ENCODE peak calls at places on chromosome 12, in ten cellular contexts. A is heart right ventricle, X is fibroblast of lung, V is LNCaP clone FGC, F is left ventricle myocardium inferior, I is MCF 10A, M is psoas muscle, K is cardiac muscle cell, P is pancreas, W is HFF-Myc. R is an unnamed sample.

GRCh38 chr12:89448951-89449371 is 75.6 kb downstream of the GALNT4 start:
- DNase-seq in A (no peak), X (no peak), V (no peak), F (no peak), I (no peak), M (no peak), K (no peak), P (no peak), W (peak; percentile 98), R (no peak)

GRCh38 chr12:5516781-5517180 is 84.9 kb downstream of the NTF3 start:
- DNase-seq in A (no peak), X (no peak), V (no peak), F (no peak), I (no peak), M (no peak), K (no peak), P (no peak), W (no peak), R (no peak)

GRCh38 chr12:76670776-76671175 is 93.1 kb upstream of the ZDHHC17 start:
- DNase-seq in A (no peak), X (peak; percentile 14), V (no peak), F (no peak), I (peak; percentile 20), M (no peak), K (no peak), P (no peak), W (peak; percentile 92), R (no peak)

GRCh38 chr12:124646385-124647230 is 79.2 kb upstream of the NCOR2 start:
- DNase-seq in A (no peak), X (no peak), V (no peak), F (no peak), I (no peak), M (peak; percentile 52), K (no peak), P (no peak), W (no peak), R (no peak)

GRCh38 chr12:132489078-132489601 is 811 bp upstream of the FBRSL1 start:
- DNase-seq in A (peak; percentile 51), X (no peak), V (no peak), F (peak; percentile 41), I (no peak), M (no peak), K (peak; percentile 31), P (no peak), W (no peak), R (peak; percentile 35)

GRCh38 chr12:81128930-81129554 is 51.2 kb downstream of the ACSS3 start:
- DNase-seq in A (no peak), X (peak; percentile 59), V (peak; percentile 35), F (no peak), I (peak; percentile 56), M (no peak), K (peak; percentile 65), P (no peak), W (peak; percentile 29), R (peak; percentile 40)

GRCh38 chr12:46855760-46856159 is 30.0 kb upstream of the SLC38A4 start:
- DNase-seq in A (no peak), X (no peak), V (no peak), F (no peak), I (no peak), M (no peak), K (no peak), P (no peak), W (no peak), R (no peak)

GRCh38 chr12:128657378-128657777 is 166.4 kb downstream of the SLC15A4 start:
- DNase-seq in A (no peak), X (no peak), V (no peak), F (no peak), I (no peak), M (no peak), K (no peak), P (no peak), W (no peak), R (no peak)

GRCh38 chr12:51199546-51199945 is 18.3 kb downstream of the POU6F1 start:
- DNase-seq in A (no peak), X (no peak), V (no peak), F (no peak), I (no peak), M (no peak), K (no peak), P (no peak), W (no peak), R (no peak)

GRCh38 chr12:57965766-57966165 is 24.4 kb downstream of the ATP23 start:
- DNase-seq in A (no peak), X (no peak), V (no peak), F (no peak), I (no peak), M (no peak), K (no peak), P (no peak), W (no peak), R (no peak)

GRCh38 chr12:31570880-31571279 is 20.1 kb downstream of the DENND5B start:
- DNase-seq in A (no peak), X (peak; percentile 28), V (no peak), F (no peak), I (no peak), M (no peak), K (peak; percentile 37), P (no peak), W (no peak), R (peak; percentile 19)

GRCh38 chr12:51183816-51184215 is 10.9 kb upstream of the TFCP2 start:
- DNase-seq in A (peak; percentile 46), X (peak; percentile 22), V (no peak), F (peak; percentile 61), I (peak; percentile 54), M (peak; percentile 86), K (peak; percentile 80), P (peak; percentile 85), W (peak; percentile 42), R (no peak)

GRCh38 chr12:102917026-102917787 is at the start of gene PAH:
- DNase-seq in A (no peak), X (no peak), V (no peak), F (no peak), I (no peak), M (no peak), K (peak; percentile 7), P (peak; percentile 76), W (no peak), R (no peak)

GRCh38 chr12:79420146-79420618 is 270.6 kb downstream of the PAWR start:
- DNase-seq in A (no peak), X (peak; percentile 90), V (peak; percentile 64), F (no peak), I (peak; percentile 79), M (no peak), K (peak; percentile 64), P (no peak), W (peak; percentile 75), R (no peak)

GRCh38 chr12:14993117-14993516 is 20.3 kb downstream of the PDE6H start:
- DNase-seq in A (no peak), X (no peak), V (no peak), F (no peak), I (no peak), M (no peak), K (no peak), P (no peak), W (no peak), R (no peak)

GRCh38 chr12:106722854-106723253 is 51.6 kb upstream of the RIC8B start:
- DNase-seq in A (no peak), X (no peak), V (no peak), F (no peak), I (no peak), M (no peak), K (peak; percentile 16), P (no peak), W (no peak), R (no peak)
- TF ChIP-seq CTCF in A (no peak), X (no peak), V (no peak), F (peak; percentile 19), I (no peak), M (no peak), K (peak; percentile 15), P (no peak), W (no peak), R (no peak)

GRCh38 chr12:90979936-90980335 is 24.8 kb downstream of the EPYC start:
- DNase-seq in A (no peak), X (peak; percentile 57), V (no peak), F (no peak), I (no peak), M (no peak), K (no peak), P (no peak), W (peak; percentile 72), R (no peak)

GRCh38 chr12:90977224-90977623 is 22.2 kb upstream of the CCER1 start:
- DNase-seq in A (no peak), X (peak; percentile 34), V (no peak), F (no peak), I (no peak), M (no peak), K (no peak), P (no peak), W (no peak), R (no peak)

GRCh38 chr12:90974286-90974685 is 19.3 kb upstream of the CCER1 start:
- DNase-seq in A (no peak), X (no peak), V (no peak), F (no peak), I (no peak), M (no peak), K (no peak), P (no peak), W (no peak), R (no peak)

GRCh38 chr12:90979019-90979418 is 24.0 kb upstream of the CCER1 start:
- DNase-seq in A (no peak), X (no peak), V (no peak), F (no peak), I (no peak), M (no peak), K (no peak), P (no peak), W (no peak), R (no peak)

GRCh38 chr12:90978117-90978770 is 23.3 kb upstream of the CCER1 start:
- DNase-seq in A (no peak), X (peak; percentile 87), V (peak; percentile 27), F (no peak), I (peak; percentile 63), M (no peak), K (peak; percentile 68), P (no peak), W (peak; percentile 86), R (no peak)
- TF ChIP-seq CTCF in A (peak; percentile 65), X (peak; percentile 75), V (peak; percentile 80), F (peak; percentile 68), I (peak; percentile 77), M (peak; percentile 54), K (peak; percentile 66), P (peak; percentile 41), W (peak; percentile 54), R (peak; percentile 57)

GRCh38 chr12:126706300-126706699 is 1560.7 kb upstream of the TMEM132C start:
- DNase-seq in A (no peak), X (no peak), V (no peak), F (no peak), I (peak; percentile 7), M (no peak), K (peak; percentile 35), P (no peak), W (no peak), R (no peak)
- TF ChIP-seq CTCF in A (no peak), X (no peak), V (no peak), F (no peak), I (no peak), M (no peak), K (no peak), P (no peak), W (no peak), R (no peak)

GRCh38 chr12:22692964-22693555 is 68.1 kb downstream of the ETNK1 start:
- DNase-seq in A (no peak), X (no peak), V (no peak), F (no peak), I (no peak), M (peak; percentile 52), K (no peak), P (peak; percentile 53), W (no peak), R (no peak)

GRCh38 chr12:22687677-22688076 is 62.7 kb downstream of the ETNK1 start:
- DNase-seq in A (no peak), X (peak; percentile 62), V (no peak), F (no peak), I (peak; percentile 21), M (no peak), K (no peak), P (no peak), W (no peak), R (no peak)

GRCh38 chr12:22691319-22691718 is 66.3 kb downstream of the ETNK1 start:
- DNase-seq in A (no peak), X (no peak), V (no peak), F (no peak), I (no peak), M (no peak), K (no peak), P (no peak), W (no peak), R (no peak)
- TF ChIP-seq CTCF in A (no peak), X (no peak), V (no peak), F (no peak), I (no peak), M (no peak), K (no peak), P (no peak), W (no peak), R (no peak)